ENCODE peak calls at places on chromosomes 16 and 17, in four cellular contexts. S is endothelial cell, M is progenitor cell of endocrine pancreas, U is Peyer's patch. C is an unnamed sample.

GRCh38 chr17:63701477-63702222 is 1.7 kb upstream of the LIMD2 start:
- DNase-seq in U (peak; percentile 91), S (no peak), M (no peak), C (peak; percentile 52)

GRCh38 chr17:45437461-45438283 is 5.0 kb upstream of the ARHGAP27 start:
- DNase-seq in M (no peak), S (no peak), U (no peak), C (no peak)

GRCh38 chr16:66689282-66689681 is 7.3 kb downstream of the CMTM4 start:
- DNase-seq in U (peak; percentile 6), S (no peak), M (no peak), C (no peak)

GRCh38 chr16:48383204-48383876 is 1.9 kb downstream of the SIAH1 start:
- DNase-seq in U (no peak), M (no peak), S (no peak), C (no peak)

GRCh38 chr17:33072421-33073175 is 81.0 kb downstream of the SPACA3 start:
- DNase-seq in U (no peak), S (no peak), M (no peak), C (no peak)

GRCh38 chr17:15213381-15214087 is 51.6 kb downstream of the PMP22 start:
- DNase-seq in U (no peak), M (no peak), S (peak; percentile 40), C (no peak)

GRCh38 chr17:81961554-81962498 is 839 bp upstream of the NOTUM start:
- DNase-seq in U (no peak), M (no peak), S (no peak), C (no peak)

GRCh38 chr16:11234884-11235702 is 20.9 kb downstream of the SOCS1 start:
- DNase-seq in S (no peak), M (no peak), U (no peak), C (no peak)

GRCh38 chr16:89722392-89723278 is 1.3 kb downstream of the ZNF276 start:
- DNase-seq in S (no peak), M (no peak), U (peak; percentile 95), C (peak; percentile 97)

GRCh38 chr16:14309001-14309886 is 238.1 kb downstream of the MRTFB start:
- DNase-seq in M (peak; percentile 51), U (no peak), S (no peak), C (no peak)

GRCh38 chr17:50945779-50946222 is 79.6 kb upstream of the TOB1 start:
- DNase-seq in S (no peak), M (no peak), U (peak; percentile 22), C (no peak)

GRCh38 chr17:9672266-9672665 is 26.9 kb downstream of the USP43 start:
- DNase-seq in U (no peak), S (no peak), M (no peak), C (no peak)

GRCh38 chr16:2007081-2007836 is 2.4 kb downstream of the ZNF598 start:
- DNase-seq in U (no peak), M (no peak), S (no peak), C (no peak)

GRCh38 chr16:89670496-89671431 is 13.1 kb downstream of the SPATA33 start:
- DNase-seq in S (no peak), U (no peak), M (no peak), C (no peak)

GRCh38 chr16:4498546-4499195 is 22.5 kb downstream of the HMOX2 start:
- DNase-seq in U (no peak), M (no peak), S (no peak), C (no peak)

GRCh38 chr17:36691606-36692005 is 90.2 kb downstream of the MRM1 start:
- DNase-seq in S (no peak), M (no peak), U (no peak), C (no peak)

GRCh38 chr16:19705843-19706242 is 12.2 kb downstream of the KNOP1 start:
- DNase-seq in S (no peak), U (no peak), M (no peak), C (no peak)

GRCh38 chr16:23670137-23670776 is 8.4 kb upstream of the PLK1 start:
- DNase-seq in U (no peak), M (no peak), S (no peak), C (no peak)

GRCh38 chr17:79986441-79987186 is 49.1 kb downstream of the TBC1D16 start:
- DNase-seq in U (no peak), M (no peak), S (no peak), C (peak; percentile 45)

GRCh38 chr17:42436401-42436800 is 13.3 kb upstream of the CAVIN1 start:
- DNase-seq in U (no peak), S (no peak), M (no peak), C (no peak)

GRCh38 chr16:84454611-84455010 is 49.8 kb downstream of the MEAK7 start:
- DNase-seq in U (peak; percentile 37), S (no peak), M (no peak), C (no peak)

GRCh38 chr16:77677129-77677528 is 45.2 kb upstream of the NUDT7 start:
- DNase-seq in M (no peak), S (no peak), U (no peak), C (no peak)

C was measured in left colon.